ENCODE peak calls at places on chromosome X, in eight cellular contexts. One of them, this sample, is unnamed.

GRCh38 chrX:119899125-119899524 is 3.4 kb downstream of the AKAP14 start:
- DNase-seq in tibial nerve: no peak
- DNase-seq in heart left ventricle: no peak
- DNase-seq in foreskin fibroblast: no peak
- DNase-seq in AG10803: no peak
- DNase-seq in neural crest cell: no peak
- DNase-seq in fibroblast of the aortic adventitia: no peak
- DNase-seq in mesothelial cell of epicardium: no peak
- DNase-seq in this sample: no peak

GRCh38 chrX:100376581-100376980 is 33.5 kb downstream of the PCDH19 start:
- DNase-seq in neural crest cell: no peak
- DNase-seq in mesothelial cell of epicardium: no peak
- DNase-seq in fibroblast of the aortic adventitia: peak
- DNase-seq in tibial nerve: no peak
- DNase-seq in foreskin fibroblast: peak
- DNase-seq in heart left ventricle: no peak
- DNase-seq in AG10803: peak
- DNase-seq in this sample: no peak

GRCh38 chrX:40098264-40099045 is 697 bp upstream of the BCOR start:
- DNase-seq in fibroblast of the aortic adventitia: peak
- DNase-seq in heart left ventricle: peak
- DNase-seq in neural crest cell: no peak
- DNase-seq in AG10803: no peak
- DNase-seq in tibial nerve: no peak
- DNase-seq in mesothelial cell of epicardium: no peak
- DNase-seq in foreskin fibroblast: peak
- DNase-seq in this sample: peak

GRCh38 chrX:23884427-23885024 is 23.2 kb downstream of the APOO start:
- DNase-seq in heart left ventricle: no peak
- DNase-seq in mesothelial cell of epicardium: no peak
- DNase-seq in tibial nerve: no peak
- DNase-seq in neural crest cell: no peak
- DNase-seq in foreskin fibroblast: peak
- DNase-seq in fibroblast of the aortic adventitia: no peak
- DNase-seq in AG10803: peak
- DNase-seq in this sample: no peak

GRCh38 chrX:13579696-13580095 is 10.3 kb downstream of the EGFL6 start:
- DNase-seq in AG10803: peak
- DNase-seq in heart left ventricle: no peak
- DNase-seq in neural crest cell: no peak
- DNase-seq in fibroblast of the aortic adventitia: peak
- DNase-seq in foreskin fibroblast: peak
- DNase-seq in mesothelial cell of epicardium: no peak
- DNase-seq in tibial nerve: no peak
- DNase-seq in this sample: no peak

GRCh38 chrX:118152721-118153120 is 36.1 kb upstream of the KLHL13 start:
- DNase-seq in neural crest cell: no peak
- DNase-seq in tibial nerve: no peak
- DNase-seq in heart left ventricle: peak
- DNase-seq in foreskin fibroblast: no peak
- DNase-seq in fibroblast of the aortic adventitia: no peak
- DNase-seq in AG10803: no peak
- DNase-seq in mesothelial cell of epicardium: no peak
- DNase-seq in this sample: no peak

GRCh38 chrX:40040686-40041461 is 56.9 kb downstream of the BCOR start:
- DNase-seq in tibial nerve: no peak
- DNase-seq in neural crest cell: no peak
- DNase-seq in fibroblast of the aortic adventitia: no peak
- DNase-seq in heart left ventricle: no peak
- DNase-seq in mesothelial cell of epicardium: no peak
- DNase-seq in foreskin fibroblast: no peak
- DNase-seq in AG10803: no peak
- DNase-seq in this sample: no peak

GRCh38 chrX:150869450-150869849 is 29.0 kb downstream of the CD99L2 start:
- DNase-seq in foreskin fibroblast: peak
- DNase-seq in AG10803: no peak
- DNase-seq in neural crest cell: no peak
- DNase-seq in fibroblast of the aortic adventitia: no peak
- DNase-seq in tibial nerve: no peak
- DNase-seq in mesothelial cell of epicardium: no peak
- DNase-seq in heart left ventricle: peak
- DNase-seq in this sample: peak

GRCh38 chrX:101659601-101660063 is at the start of gene ARMCX2:
- DNase-seq in mesothelial cell of epicardium: no peak
- DNase-seq in tibial nerve: peak
- DNase-seq in neural crest cell: peak
- DNase-seq in heart left ventricle: peak
- DNase-seq in foreskin fibroblast: peak
- DNase-seq in AG10803: peak
- DNase-seq in fibroblast of the aortic adventitia: peak
- DNase-seq in this sample: peak

GRCh38 chrX:56728752-56729151 is 291 bp upstream of the NBDY start:
- DNase-seq in AG10803: no peak
- DNase-seq in heart left ventricle: no peak
- DNase-seq in neural crest cell: peak
- DNase-seq in tibial nerve: no peak
- DNase-seq in fibroblast of the aortic adventitia: peak
- DNase-seq in mesothelial cell of epicardium: no peak
- DNase-seq in foreskin fibroblast: peak
- DNase-seq in this sample: no peak

GRCh38 chrX:19721726-19722370 is 165.6 kb downstream of the SH3KBP1 start:
- DNase-seq in mesothelial cell of epicardium: no peak
- DNase-seq in neural crest cell: no peak
- DNase-seq in tibial nerve: no peak
- DNase-seq in fibroblast of the aortic adventitia: no peak
- DNase-seq in heart left ventricle: no peak
- DNase-seq in foreskin fibroblast: no peak
- DNase-seq in AG10803: peak
- DNase-seq in this sample: no peak

GRCh38 chrX:47502591-47503222 is 19.7 kb upstream of the ZNF41 start:
- DNase-seq in heart left ventricle: no peak
- DNase-seq in neural crest cell: no peak
- DNase-seq in fibroblast of the aortic adventitia: peak
- DNase-seq in tibial nerve: no peak
- DNase-seq in mesothelial cell of epicardium: no peak
- DNase-seq in foreskin fibroblast: peak
- DNase-seq in AG10803: peak
- DNase-seq in this sample: no peak

GRCh38 chrX:17595456-17596035 is 141.7 kb upstream of the SCML1 start:
- DNase-seq in heart left ventricle: no peak
- DNase-seq in tibial nerve: no peak
- DNase-seq in mesothelial cell of epicardium: no peak
- DNase-seq in neural crest cell: no peak
- DNase-seq in fibroblast of the aortic adventitia: peak
- DNase-seq in foreskin fibroblast: peak
- DNase-seq in AG10803: peak
- DNase-seq in this sample: no peak

GRCh38 chrX:38754102-38754790 is 47.0 kb upstream of the MID1IP1 start:
- DNase-seq in mesothelial cell of epicardium: no peak
- DNase-seq in AG10803: peak
- DNase-seq in tibial nerve: no peak
- DNase-seq in foreskin fibroblast: peak
- DNase-seq in neural crest cell: peak
- DNase-seq in heart left ventricle: no peak
- DNase-seq in fibroblast of the aortic adventitia: peak
- DNase-seq in this sample: no peak

GRCh38 chrX:136271300-136271699 is 20.1 kb upstream of the MAP7D3 start:
- DNase-seq in heart left ventricle: no peak
- DNase-seq in AG10803: no peak
- DNase-seq in neural crest cell: no peak
- DNase-seq in foreskin fibroblast: no peak
- DNase-seq in tibial nerve: no peak
- DNase-seq in fibroblast of the aortic adventitia: no peak
- DNase-seq in mesothelial cell of epicardium: no peak
- DNase-seq in this sample: no peak

GRCh38 chrX:153059191-153060094 is 3.2 kb downstream of the PNMA3 start:
- DNase-seq in heart left ventricle: no peak
- DNase-seq in fibroblast of the aortic adventitia: no peak
- DNase-seq in mesothelial cell of epicardium: no peak
- DNase-seq in AG10803: no peak
- DNase-seq in foreskin fibroblast: no peak
- DNase-seq in neural crest cell: no peak
- DNase-seq in tibial nerve: no peak
- DNase-seq in this sample: no peak

GRCh38 chrX:49155900-49156837 is 6.4 kb upstream of the MAGIX start:
- DNase-seq in AG10803: peak
- DNase-seq in foreskin fibroblast: peak
- DNase-seq in tibial nerve: peak
- DNase-seq in heart left ventricle: peak
- DNase-seq in neural crest cell: peak
- DNase-seq in fibroblast of the aortic adventitia: peak
- DNase-seq in mesothelial cell of epicardium: peak
- DNase-seq in this sample: peak

GRCh38 chrX:148281920-148282319 is 218.5 kb upstream of the AFF2 start:
- DNase-seq in fibroblast of the aortic adventitia: no peak
- DNase-seq in AG10803: no peak
- DNase-seq in foreskin fibroblast: no peak
- DNase-seq in heart left ventricle: no peak
- DNase-seq in mesothelial cell of epicardium: no peak
- DNase-seq in neural crest cell: no peak
- DNase-seq in tibial nerve: no peak
- DNase-seq in this sample: no peak

GRCh38 chrX:125646195-125646594 is 326.5 kb downstream of the TEX13C start:
- DNase-seq in neural crest cell: no peak
- DNase-seq in tibial nerve: no peak
- DNase-seq in AG10803: no peak
- DNase-seq in foreskin fibroblast: no peak
- DNase-seq in heart left ventricle: no peak
- DNase-seq in fibroblast of the aortic adventitia: no peak
- DNase-seq in mesothelial cell of epicardium: no peak
- DNase-seq in this sample: no peak

DNA sequence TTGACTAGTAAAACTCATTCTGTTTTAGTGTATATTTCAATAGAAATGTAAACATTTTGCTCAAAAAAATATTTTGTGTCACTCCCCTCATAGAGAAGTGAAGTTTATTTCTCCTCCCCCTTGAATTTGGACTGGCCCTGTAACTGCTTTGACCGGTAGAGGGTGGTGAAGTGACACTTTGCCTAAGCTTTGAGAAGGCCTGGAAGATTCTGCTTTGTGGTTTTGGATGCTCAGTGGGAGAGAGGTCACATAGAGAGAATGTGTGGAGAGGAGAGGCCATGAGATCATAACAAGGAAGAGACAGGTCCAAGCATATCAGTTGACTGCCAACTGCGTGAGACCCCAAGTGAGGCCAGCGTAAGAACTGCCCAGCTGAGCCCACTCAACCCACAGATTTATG is 19.1 kb upstream of the ARX start:
- DNase-seq in mesothelial cell of epicardium: no peak
- DNase-seq in fibroblast of the aortic adventitia: no peak
- DNase-seq in AG10803: peak
- DNase-seq in heart left ventricle: no peak
- DNase-seq in neural crest cell: no peak
- DNase-seq in foreskin fibroblast: peak
- DNase-seq in tibial nerve: no peak
- DNase-seq in this sample: no peak
- TF ChIP-seq CTCF in mesothelial cell of epicardium: no peak
- TF ChIP-seq CTCF in fibroblast of the aortic adventitia: peak
- TF ChIP-seq CTCF in AG10803: peak
- TF ChIP-seq CTCF in heart left ventricle: no peak
- TF ChIP-seq CTCF in neural crest cell: peak
- TF ChIP-seq CTCF in foreskin fibroblast: peak
- TF ChIP-seq CTCF in tibial nerve: no peak
- TF ChIP-seq CTCF in this sample: no peak

GRCh38 chrX:10143071-10143983 is 13.4 kb upstream of the CLCN4 start:
- DNase-seq in neural crest cell: no peak
- DNase-seq in heart left ventricle: no peak
- DNase-seq in mesothelial cell of epicardium: no peak
- DNase-seq in tibial nerve: no peak
- DNase-seq in fibroblast of the aortic adventitia: no peak
- DNase-seq in foreskin fibroblast: no peak
- DNase-seq in AG10803: no peak
- DNase-seq in this sample: no peak

GRCh38 chrX:10146350-10146749 is 10.4 kb upstream of the CLCN4 start:
- DNase-seq in tibial nerve: no peak
- DNase-seq in AG10803: peak
- DNase-seq in mesothelial cell of epicardium: no peak
- DNase-seq in fibroblast of the aortic adventitia: peak
- DNase-seq in neural crest cell: no peak
- DNase-seq in foreskin fibroblast: peak
- DNase-seq in heart left ventricle: no peak
- DNase-seq in this sample: no peak

GRCh38 chrX:10140264-10140663 is 16.5 kb upstream of the CLCN4 start:
- DNase-seq in AG10803: no peak
- DNase-seq in heart left ventricle: no peak
- DNase-seq in mesothelial cell of epicardium: no peak
- DNase-seq in fibroblast of the aortic adventitia: no peak
- DNase-seq in neural crest cell: no peak
- DNase-seq in foreskin fibroblast: no peak
- DNase-seq in tibial nerve: no peak
- DNase-seq in this sample: no peak

GRCh38 chrX:10138726-10139125 is 18.0 kb upstream of the CLCN4 start:
- DNase-seq in foreskin fibroblast: no peak
- DNase-seq in tibial nerve: no peak
- DNase-seq in fibroblast of the aortic adventitia: no peak
- DNase-seq in AG10803: no peak
- DNase-seq in heart left ventricle: no peak
- DNase-seq in mesothelial cell of epicardium: no peak
- DNase-seq in neural crest cell: no peak
- DNase-seq in this sample: no peak

GRCh38 chrX:10142041-10142589 is 14.7 kb upstream of the CLCN4 start:
- DNase-seq in foreskin fibroblast: no peak
- DNase-seq in heart left ventricle: no peak
- DNase-seq in AG10803: no peak
- DNase-seq in neural crest cell: no peak
- DNase-seq in tibial nerve: no peak
- DNase-seq in fibroblast of the aortic adventitia: no peak
- DNase-seq in mesothelial cell of epicardium: no peak
- DNase-seq in this sample: no peak
- TF ChIP-seq CTCF in foreskin fibroblast: no peak
- TF ChIP-seq CTCF in heart left ventricle: no peak
- TF ChIP-seq CTCF in AG10803: no peak
- TF ChIP-seq CTCF in neural crest cell: no peak
- TF ChIP-seq CTCF in tibial nerve: no peak
- TF ChIP-seq CTCF in fibroblast of the aortic adventitia: no peak
- TF ChIP-seq CTCF in mesothelial cell of epicardium: no peak
- TF ChIP-seq CTCF in this sample: no peak

DNA sequence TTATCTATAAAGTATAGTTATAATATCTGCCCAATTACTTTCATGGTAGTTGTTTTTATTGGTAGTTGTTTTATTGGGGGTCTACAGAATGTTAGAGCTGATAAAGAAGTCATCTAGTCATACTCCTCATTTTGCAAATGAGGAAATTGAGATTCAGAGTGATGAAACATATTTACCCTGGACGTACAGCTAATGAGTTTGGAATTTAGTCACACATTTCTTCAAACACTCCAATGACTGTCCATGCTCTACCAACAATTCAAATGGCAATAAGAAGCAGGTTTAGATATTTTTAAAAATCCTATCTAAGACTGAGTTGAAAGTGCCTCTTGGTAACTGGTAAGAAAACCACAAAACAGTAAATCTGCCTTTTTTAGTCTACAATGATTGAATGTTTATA is 98.2 kb downstream of the MAGEC1 start:
- DNase-seq in AG10803: no peak
- DNase-seq in foreskin fibroblast: peak
- DNase-seq in heart left ventricle: no peak
- DNase-seq in neural crest cell: no peak
- DNase-seq in tibial nerve: no peak
- DNase-seq in fibroblast of the aortic adventitia: no peak
- DNase-seq in mesothelial cell of epicardium: no peak
- DNase-seq in this sample: no peak
- TF ChIP-seq CTCF in AG10803: no peak
- TF ChIP-seq CTCF in foreskin fibroblast: no peak
- TF ChIP-seq CTCF in heart left ventricle: no peak
- TF ChIP-seq CTCF in neural crest cell: no peak
- TF ChIP-seq CTCF in tibial nerve: no peak
- TF ChIP-seq CTCF in fibroblast of the aortic adventitia: no peak
- TF ChIP-seq CTCF in mesothelial cell of epicardium: no peak
- TF ChIP-seq CTCF in this sample: no peak

GRCh38 chrX:68647156-68647957 is at the start of gene STARD8:
- DNase-seq in heart left ventricle: peak
- DNase-seq in tibial nerve: no peak
- DNase-seq in neural crest cell: peak
- DNase-seq in foreskin fibroblast: peak
- DNase-seq in mesothelial cell of epicardium: no peak
- DNase-seq in AG10803: peak
- DNase-seq in fibroblast of the aortic adventitia: peak
- DNase-seq in this sample: no peak
- TF ChIP-seq CTCF in heart left ventricle: no peak
- TF ChIP-seq CTCF in tibial nerve: no peak
- TF ChIP-seq CTCF in neural crest cell: no peak
- TF ChIP-seq CTCF in foreskin fibroblast: no peak
- TF ChIP-seq CTCF in mesothelial cell of epicardium: no peak
- TF ChIP-seq CTCF in AG10803: peak
- TF ChIP-seq CTCF in fibroblast of the aortic adventitia: peak
- TF ChIP-seq CTCF in this sample: no peak

This sample was measured in psoas muscle.